ENCODE peak calls at places on chromosomes 11 and 22, in seven cellular contexts. One of them, this sample, is unnamed.

GRCh38 chr22:37797874-37798500 is 9.7 kb upstream of the GCAT start:
- DNase-seq in fibroblast of lung: no peak
- DNase-seq in heart left ventricle: no peak
- DNase-seq in tibial artery: no peak
- DNase-seq in sigmoid colon: no peak
- DNase-seq in astrocyte of the spinal cord: no peak
- DNase-seq in GM06990: no peak
- DNase-seq in this sample: no peak

GRCh38 chr11:32431657-32432056 is 3.7 kb downstream of the WT1 start:
- DNase-seq in fibroblast of lung: no peak
- DNase-seq in heart left ventricle: no peak
- DNase-seq in tibial artery: no peak
- DNase-seq in sigmoid colon: no peak
- DNase-seq in astrocyte of the spinal cord: no peak
- DNase-seq in GM06990: no peak
- DNase-seq in this sample: no peak

GRCh38 chr22:39503590-39503989 is 1.5 kb downstream of the MIEF1 start:
- DNase-seq in fibroblast of lung: no peak
- DNase-seq in heart left ventricle: no peak
- DNase-seq in tibial artery: no peak
- DNase-seq in sigmoid colon: no peak
- DNase-seq in astrocyte of the spinal cord: no peak
- DNase-seq in GM06990: no peak
- DNase-seq in this sample: no peak

GRCh38 chr11:105829084-105829483 is 193.0 kb downstream of the MSANTD4 start:
- DNase-seq in fibroblast of lung: no peak
- DNase-seq in heart left ventricle: no peak
- DNase-seq in tibial artery: no peak
- DNase-seq in sigmoid colon: no peak
- DNase-seq in astrocyte of the spinal cord: no peak
- DNase-seq in GM06990: peak
- DNase-seq in this sample: peak

GRCh38 chr22:48667289-48667688 is 1160.4 kb downstream of the BRD1 start:
- DNase-seq in fibroblast of lung: no peak
- DNase-seq in heart left ventricle: no peak
- DNase-seq in tibial artery: no peak
- DNase-seq in sigmoid colon: no peak
- DNase-seq in astrocyte of the spinal cord: no peak
- DNase-seq in GM06990: no peak
- DNase-seq in this sample: no peak

GRCh38 chr22:24466831-24467249 is 28.3 kb upstream of the UPB1 start:
- DNase-seq in fibroblast of lung: peak
- DNase-seq in heart left ventricle: no peak
- DNase-seq in tibial artery: peak
- DNase-seq in sigmoid colon: no peak
- DNase-seq in astrocyte of the spinal cord: peak
- DNase-seq in GM06990: no peak
- DNase-seq in this sample: no peak

GRCh38 chr11:66676931-66677598 is 622 bp downstream of the RBM4B start:
- DNase-seq in fibroblast of lung: no peak
- DNase-seq in heart left ventricle: no peak
- DNase-seq in tibial artery: no peak
- DNase-seq in sigmoid colon: peak
- DNase-seq in astrocyte of the spinal cord: no peak
- DNase-seq in GM06990: no peak
- DNase-seq in this sample: no peak

GRCh38 chr11:116052603-116053537 is 548.7 kb upstream of the CADM1 start:
- DNase-seq in fibroblast of lung: no peak
- DNase-seq in heart left ventricle: no peak
- DNase-seq in tibial artery: no peak
- DNase-seq in sigmoid colon: no peak
- DNase-seq in astrocyte of the spinal cord: no peak
- DNase-seq in GM06990: no peak
- DNase-seq in this sample: no peak

GRCh38 chr22:35022291-35022690 is 43.7 kb upstream of the ISX start:
- DNase-seq in fibroblast of lung: no peak
- DNase-seq in heart left ventricle: no peak
- DNase-seq in tibial artery: no peak
- DNase-seq in sigmoid colon: no peak
- DNase-seq in astrocyte of the spinal cord: no peak
- DNase-seq in GM06990: no peak
- DNase-seq in this sample: no peak

GRCh38 chr22:47295982-47296381 is 533.5 kb downstream of the TBC1D22A start:
- DNase-seq in fibroblast of lung: no peak
- DNase-seq in heart left ventricle: no peak
- DNase-seq in tibial artery: peak
- DNase-seq in sigmoid colon: no peak
- DNase-seq in astrocyte of the spinal cord: no peak
- DNase-seq in GM06990: no peak
- DNase-seq in this sample: no peak

GRCh38 chr11:13376838-13377237 is 86.2 kb downstream of the BTBD10 start:
- DNase-seq in fibroblast of lung: no peak
- DNase-seq in heart left ventricle: no peak
- DNase-seq in tibial artery: no peak
- DNase-seq in sigmoid colon: no peak
- DNase-seq in astrocyte of the spinal cord: no peak
- DNase-seq in GM06990: no peak
- DNase-seq in this sample: no peak

GRCh38 chr11:69948256-69949141 is 129.3 kb upstream of the FGF3 start:
- DNase-seq in fibroblast of lung: peak
- DNase-seq in heart left ventricle: no peak
- DNase-seq in tibial artery: no peak
- DNase-seq in sigmoid colon: no peak
- DNase-seq in astrocyte of the spinal cord: peak
- DNase-seq in GM06990: no peak
- DNase-seq in this sample: no peak
- TF ChIP-seq CTCF in fibroblast of lung: no peak
- TF ChIP-seq CTCF in heart left ventricle: no peak
- TF ChIP-seq CTCF in tibial artery: peak
- TF ChIP-seq CTCF in sigmoid colon: no peak
- TF ChIP-seq CTCF in astrocyte of the spinal cord: peak
- TF ChIP-seq CTCF in GM06990: no peak
- TF ChIP-seq CTCF in this sample: no peak

GRCh38 chr22:50719814-50720300 is 18.1 kb upstream of the ACR start:
- DNase-seq in fibroblast of lung: no peak
- DNase-seq in heart left ventricle: no peak
- DNase-seq in tibial artery: no peak
- DNase-seq in sigmoid colon: no peak
- DNase-seq in astrocyte of the spinal cord: no peak
- DNase-seq in GM06990: no peak
- DNase-seq in this sample: no peak

GRCh38 chr22:50718352-50718709 is 19.7 kb upstream of the ACR start:
- DNase-seq in fibroblast of lung: no peak
- DNase-seq in heart left ventricle: no peak
- DNase-seq in tibial artery: no peak
- DNase-seq in sigmoid colon: no peak
- DNase-seq in astrocyte of the spinal cord: no peak
- DNase-seq in GM06990: no peak
- DNase-seq in this sample: no peak

GRCh38 chr22:50716291-50717024 is 21.5 kb upstream of the ACR start:
- DNase-seq in fibroblast of lung: no peak
- DNase-seq in heart left ventricle: peak
- DNase-seq in tibial artery: no peak
- DNase-seq in sigmoid colon: no peak
- DNase-seq in astrocyte of the spinal cord: no peak
- DNase-seq in GM06990: no peak
- DNase-seq in this sample: no peak

GRCh38 chr22:50715776-50716175 is 22.2 kb upstream of the ACR start:
- DNase-seq in fibroblast of lung: no peak
- DNase-seq in heart left ventricle: peak
- DNase-seq in tibial artery: no peak
- DNase-seq in sigmoid colon: no peak
- DNase-seq in astrocyte of the spinal cord: no peak
- DNase-seq in GM06990: no peak
- DNase-seq in this sample: no peak

DNA sequence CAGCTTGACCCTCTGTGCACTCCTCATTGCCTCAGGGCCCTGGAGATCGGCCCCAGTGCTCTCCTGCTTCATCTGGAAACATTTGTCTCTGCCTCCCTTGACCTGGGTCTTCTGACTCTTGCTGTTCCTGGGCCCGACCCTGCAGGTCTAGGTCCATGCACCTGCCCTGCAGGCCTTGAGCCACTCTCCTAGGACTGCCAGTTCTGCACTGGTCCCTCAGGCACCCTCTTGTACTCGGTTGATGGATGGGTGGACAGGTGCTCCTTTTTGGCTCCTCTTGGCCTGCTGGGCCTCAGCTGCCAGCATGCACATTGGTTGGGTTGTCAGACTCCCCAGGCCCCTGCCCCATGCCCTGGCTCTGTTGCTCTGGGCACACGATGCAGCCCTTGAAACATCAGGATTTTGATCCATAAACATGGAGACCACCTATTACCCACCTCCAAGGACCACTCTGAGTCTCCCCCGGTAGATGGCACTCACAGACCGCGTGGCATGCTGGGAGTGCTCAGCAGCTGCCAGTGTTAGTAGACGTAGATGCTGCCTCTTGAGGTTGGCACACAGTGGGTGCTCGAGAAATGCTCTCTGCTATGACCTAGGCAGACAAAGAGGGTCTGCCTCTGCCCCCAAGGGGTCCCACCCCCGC is 20.2 kb upstream of the ACR start:
- DNase-seq in fibroblast of lung: no peak
- DNase-seq in heart left ventricle: no peak
- DNase-seq in tibial artery: no peak
- DNase-seq in sigmoid colon: no peak
- DNase-seq in astrocyte of the spinal cord: no peak
- DNase-seq in GM06990: no peak
- DNase-seq in this sample: no peak
- TF ChIP-seq CTCF in fibroblast of lung: no peak
- TF ChIP-seq CTCF in heart left ventricle: no peak
- TF ChIP-seq CTCF in tibial artery: no peak
- TF ChIP-seq CTCF in sigmoid colon: no peak
- TF ChIP-seq CTCF in astrocyte of the spinal cord: no peak
- TF ChIP-seq CTCF in GM06990: no peak
- TF ChIP-seq CTCF in this sample: peak

GRCh38 chr11:122791411-122791810 is 46.9 kb upstream of the CRTAM start:
- DNase-seq in fibroblast of lung: peak
- DNase-seq in heart left ventricle: no peak
- DNase-seq in tibial artery: no peak
- DNase-seq in sigmoid colon: no peak
- DNase-seq in astrocyte of the spinal cord: no peak
- DNase-seq in GM06990: no peak
- DNase-seq in this sample: no peak

GRCh38 chr11:122786896-122787295 is 51.4 kb upstream of the CRTAM start:
- DNase-seq in fibroblast of lung: no peak
- DNase-seq in heart left ventricle: no peak
- DNase-seq in tibial artery: no peak
- DNase-seq in sigmoid colon: no peak
- DNase-seq in astrocyte of the spinal cord: no peak
- DNase-seq in GM06990: no peak
- DNase-seq in this sample: no peak

GRCh38 chr11:122791836-122792235 is 46.5 kb upstream of the CRTAM start:
- DNase-seq in fibroblast of lung: peak
- DNase-seq in heart left ventricle: no peak
- DNase-seq in tibial artery: peak
- DNase-seq in sigmoid colon: no peak
- DNase-seq in astrocyte of the spinal cord: peak
- DNase-seq in GM06990: no peak
- DNase-seq in this sample: no peak

GRCh38 chr11:122789916-122790315 is 48.4 kb upstream of the CRTAM start:
- DNase-seq in fibroblast of lung: no peak
- DNase-seq in heart left ventricle: no peak
- DNase-seq in tibial artery: no peak
- DNase-seq in sigmoid colon: no peak
- DNase-seq in astrocyte of the spinal cord: no peak
- DNase-seq in GM06990: no peak
- DNase-seq in this sample: no peak

DNA sequence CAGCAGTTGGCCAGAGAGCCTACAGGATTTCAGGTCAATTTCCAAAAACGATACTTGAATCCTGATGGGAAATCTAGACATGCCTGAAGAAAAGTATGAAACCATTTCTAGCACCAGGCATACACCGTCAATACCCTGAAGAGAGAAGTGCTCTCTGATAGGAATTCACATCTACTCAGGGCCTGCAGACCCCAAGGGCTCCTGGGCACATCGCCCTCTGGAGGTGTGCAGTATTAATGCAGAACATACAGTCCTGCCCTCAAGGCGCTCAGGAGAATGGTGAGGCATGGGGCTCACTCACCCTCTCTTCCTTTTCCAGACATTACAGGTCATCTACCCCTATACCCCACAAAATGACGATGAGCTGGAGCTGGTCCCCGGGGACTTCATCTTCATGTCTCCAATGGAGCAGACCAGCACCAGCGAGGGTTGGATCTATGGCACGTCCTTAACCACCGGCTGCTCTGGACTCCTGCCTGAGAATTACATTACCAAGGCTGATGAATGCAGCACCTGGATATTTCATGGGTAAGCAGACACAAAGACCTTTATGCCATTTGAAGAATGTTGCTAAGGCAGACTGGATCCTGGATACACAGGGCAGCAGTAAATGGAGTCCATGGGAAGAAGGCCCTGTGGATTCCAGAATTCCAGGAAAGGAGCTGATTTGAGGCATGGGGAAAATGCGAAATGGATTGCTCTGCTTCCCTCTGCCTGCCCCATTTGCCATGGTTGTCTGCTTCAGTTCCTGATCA is 49.3 kb upstream of the CRTAM start:
- DNase-seq in fibroblast of lung: no peak
- DNase-seq in heart left ventricle: no peak
- DNase-seq in tibial artery: no peak
- DNase-seq in sigmoid colon: no peak
- DNase-seq in astrocyte of the spinal cord: no peak
- DNase-seq in GM06990: no peak
- DNase-seq in this sample: no peak
- TF ChIP-seq CTCF in fibroblast of lung: no peak
- TF ChIP-seq CTCF in heart left ventricle: no peak
- TF ChIP-seq CTCF in tibial artery: no peak
- TF ChIP-seq CTCF in sigmoid colon: no peak
- TF ChIP-seq CTCF in astrocyte of the spinal cord: no peak
- TF ChIP-seq CTCF in GM06990: peak
- TF ChIP-seq CTCF in this sample: peak

DNA sequence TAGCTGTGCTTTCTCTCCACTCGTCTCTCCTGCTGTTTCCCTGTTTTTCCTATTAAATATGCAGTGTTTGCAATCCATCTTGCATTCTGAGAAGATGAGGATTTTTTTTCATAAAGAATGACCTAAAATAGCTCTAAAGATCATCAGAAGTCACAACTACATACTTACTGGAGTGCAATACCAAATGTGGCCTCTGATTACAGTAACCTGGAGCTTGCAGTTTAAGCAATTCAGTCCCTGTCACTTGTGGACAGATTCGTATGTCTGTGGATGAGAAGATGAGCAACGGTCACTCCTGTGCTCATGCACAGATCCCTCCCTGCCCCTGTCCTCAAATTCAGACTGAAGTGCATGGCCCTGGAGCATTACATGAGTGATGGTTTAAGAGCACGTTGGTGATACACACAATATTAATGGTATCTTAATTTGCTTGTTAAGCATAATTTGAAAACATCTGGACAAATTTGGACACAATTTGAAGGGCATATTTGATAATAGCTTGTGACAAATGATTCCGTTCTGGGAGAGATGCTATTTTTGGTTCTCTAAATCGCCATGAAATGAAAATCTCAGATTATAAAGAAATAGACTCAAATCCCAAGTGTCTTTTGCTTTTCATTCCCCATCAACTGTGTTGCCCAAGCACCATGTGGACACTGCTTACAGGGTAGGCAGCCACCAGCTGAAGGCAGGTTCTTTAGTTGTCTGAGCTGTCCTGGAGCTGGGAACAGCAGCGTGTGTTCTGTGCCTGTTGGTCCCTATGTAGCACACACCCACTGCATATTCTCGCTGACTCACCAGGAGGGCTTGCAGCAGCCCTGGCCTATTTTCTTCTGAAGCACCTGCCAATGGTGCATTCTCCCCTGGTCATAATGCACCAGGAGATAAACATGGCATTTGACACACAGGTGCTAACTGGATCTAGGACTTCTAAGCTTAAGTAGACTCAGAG is 32.6 kb upstream of the PRAME start:
- DNase-seq in fibroblast of lung: no peak
- DNase-seq in heart left ventricle: no peak
- DNase-seq in tibial artery: no peak
- DNase-seq in sigmoid colon: no peak
- DNase-seq in astrocyte of the spinal cord: no peak
- DNase-seq in GM06990: no peak
- DNase-seq in this sample: no peak
- TF ChIP-seq CTCF in fibroblast of lung: no peak
- TF ChIP-seq CTCF in heart left ventricle: peak
- TF ChIP-seq CTCF in tibial artery: no peak
- TF ChIP-seq CTCF in sigmoid colon: no peak
- TF ChIP-seq CTCF in astrocyte of the spinal cord: no peak
- TF ChIP-seq CTCF in GM06990: no peak
- TF ChIP-seq CTCF in this sample: peak

This sample was measured in GM12864.